ENCODE peak calls at places on chromosomes 6 and 20, in six cellular contexts. X is omental fat pad, U is DND-41, B is NB4, R is brain microvascular endothelial cell, Q is pons. N is an unnamed sample.

GRCh38 chr20:3654326-3655031 is 8.7 kb downstream of the GFRA4 start:
- DNase-seq in U (no peak), B (no peak), X (no peak), Q (no peak), R (no peak), N (no peak)

GRCh38 chr20:53631909-53632662 is 38.4 kb upstream of the ZNF217 start:
- DNase-seq in Q (no peak), R (no peak), U (no peak), B (no peak), X (no peak), N (peak; percentile 17)

GRCh38 chr6:110786271-110786670 is 29.0 kb downstream of the CDK19 start:
- DNase-seq in R (no peak), U (no peak), B (no peak), Q (no peak), X (no peak), N (no peak)

GRCh38 chr20:19860742-19861141 is 102.7 kb downstream of the RIN2 start:
- DNase-seq in R (no peak), Q (no peak), U (no peak), B (no peak), X (no peak), N (no peak)

GRCh38 chr6:12137480-12137879 is 125.4 kb downstream of the HIVEP1 start:
- DNase-seq in Q (peak; percentile 82), U (no peak), X (no peak), B (peak; percentile 12), R (peak; percentile 79), N (no peak)

GRCh38 chr20:40050596-40050995 is 638.4 kb downstream of the MAFB start:
- DNase-seq in R (no peak), X (no peak), Q (no peak), U (no peak), B (no peak), N (no peak)

GRCh38 chr6:154593122-154593521 is 82.6 kb upstream of the CNKSR3 start:
- DNase-seq in X (no peak), R (no peak), B (no peak), U (no peak), Q (no peak), N (no peak)

GRCh38 chr6:152943260-152943897 is 39.5 kb downstream of the FBXO5 start:
- DNase-seq in X (no peak), B (peak; percentile 16), Q (no peak), U (no peak), R (no peak), N (no peak)

GRCh38 chr6:167705211-167705750 is 121.4 kb upstream of the AFDN start:
- DNase-seq in Q (no peak), R (no peak), X (no peak), B (peak; percentile 18), U (no peak), N (no peak)

GRCh38 chr20:753897-754635 is 14.2 kb downstream of the SLC52A3 start:
- DNase-seq in Q (no peak), B (no peak), R (no peak), X (no peak), U (no peak), N (no peak)